ENCODE peak calls at places on chromosome 15, in four cellular contexts. O, K, F and P are unnamed samples.

GRCh38 chr15:48644498-48644826 is 1.0 kb downstream of the FBN1 start:
- DNase-seq in O (no peak), K (no peak), F (no peak), P (no peak)

GRCh38 chr15:68650901-68651709 is 72.3 kb downstream of the CORO2B start:
- DNase-seq in O (peak), K (no peak), F (peak), P (peak)

GRCh38 chr15:66098019-66098363 is 155.6 kb downstream of the MEGF11 start:
- DNase-seq in O (no peak), K (no peak), F (no peak), P (no peak)

GRCh38 chr15:62063851-62064635 is 2.7 kb upstream of the C2CD4A start:
- DNase-seq in O (no peak), K (no peak), F (no peak), P (no peak)

GRCh38 chr15:52567886-52568568 is 803 bp downstream of the ARPP19 start:
- DNase-seq in O (peak), K (no peak), F (peak), P (peak)

GRCh38 chr15:64842099-64842940 is 605 bp downstream of the PLEKHO2 start:
- DNase-seq in O (peak), K (no peak), F (no peak), P (no peak)

GRCh38 chr15:80494311-80494710 is 90.1 kb downstream of the ARNT2 start:
- DNase-seq in O (peak), K (no peak), F (peak), P (no peak)

GRCh38 chr15:100786139-100786531 is 93.5 kb upstream of the ALDH1A3 start:
- DNase-seq in O (no peak), K (no peak), F (no peak), P (no peak)

GRCh38 chr15:51649659-51650521 is 27.3 kb upstream of the DMXL2 start:
- DNase-seq in O (peak), K (peak), F (peak), P (peak)

GRCh38 chr15:87129916-87130315 is 1050.2 kb downstream of the AGBL1 start:
- DNase-seq in O (no peak), K (no peak), F (no peak), P (no peak)

GRCh38 chr15:89198934-89199333 is 22.4 kb downstream of the RLBP1 start:
- DNase-seq in O (no peak), K (no peak), F (no peak), P (no peak)

GRCh38 chr15:26572606-26573350 is 200.1 kb downstream of the GABRB3 start:
- DNase-seq in O (no peak), K (no peak), F (no peak), P (no peak)

GRCh38 chr15:87981969-87982368 is 274.6 kb downstream of the NTRK3 start:
- DNase-seq in O (no peak), K (no peak), F (no peak), P (no peak)

GRCh38 chr15:40251455-40252140 is 12.7 kb downstream of the PAK6 start:
- DNase-seq in O (no peak), K (no peak), F (no peak), P (no peak)

GRCh38 chr15:71390101-71390500 is 274.8 kb downstream of the THSD4 start:
- DNase-seq in O (no peak), K (no peak), F (no peak), P (no peak)

GRCh38 chr15:100836501-100836900 is 43.1 kb upstream of the ALDH1A3 start:
- DNase-seq in O (no peak), K (no peak), F (no peak), P (no peak)

GRCh38 chr15:100725121-100726069 is 123.0 kb downstream of the ASB7 start:
- DNase-seq in O (no peak), K (no peak), F (no peak), P (peak)

GRCh38 chr15:62979252-62979651 is 63.3 kb upstream of the TPM1 start:
- DNase-seq in O (no peak), K (no peak), F (no peak), P (no peak)

GRCh38 chr15:41462396-41462795 is 31.3 kb upstream of the ITPKA start:
- DNase-seq in O (no peak), K (no peak), F (no peak), P (no peak)

GRCh38 chr15:42156266-42156922 is at the start of gene PLA2G4F:
- DNase-seq in O (no peak), K (no peak), F (no peak), P (no peak)

GRCh38 chr15:31513178-31513577 is 186.5 kb downstream of the KLF13 start:
- DNase-seq in O (no peak), K (no peak), F (no peak), P (no peak)

GRCh38 chr15:70127288-70127746 is 29.6 kb upstream of the TLE3 start:
- DNase-seq in O (no peak), K (no peak), F (peak), P (no peak)

GRCh38 chr15:62503451-62503850 is 338.4 kb upstream of the C2CD4B start:
- DNase-seq in O (no peak), K (no peak), F (no peak), P (no peak)

GRCh38 chr15:80228959-80229610 is 22.9 kb downstream of the CTXND1 start:
- DNase-seq in O (no peak), K (no peak), F (no peak), P (no peak)

GRCh38 chr15:91385301-91385700 is 285.2 kb downstream of the SV2B start:
- DNase-seq in O (no peak), K (no peak), F (no peak), P (no peak)

GRCh38 chr15:22253676-22254408 is 173.5 kb downstream of the OR4M2 start:
- DNase-seq in O (no peak), K (peak), F (no peak), P (no peak)

GRCh38 chr15:78049691-78050440 is 27.6 kb downstream of the TBC1D2B start:
- DNase-seq in O (no peak), K (peak), F (no peak), P (no peak)

GRCh38 chr15:40454904-40455391 is 14.2 kb downstream of the BAHD1 start:
- DNase-seq in O (no peak), K (no peak), F (no peak), P (no peak)

GRCh38 chr15:94287794-94288246 is 56.5 kb downstream of the MCTP2 start:
- DNase-seq in O (no peak), K (peak), F (no peak), P (peak)

GRCh38 chr15:87354661-87355410 is 901.7 kb downstream of the NTRK3 start:
- DNase-seq in O (no peak), K (no peak), F (no peak), P (no peak)

GRCh38 chr15:47786371-47786770 is 69.1 kb downstream of the SEMA6D start:
- DNase-seq in O (no peak), K (no peak), F (no peak), P (no peak)

GRCh38 chr15:43821505-43821904 is 3.0 kb downstream of the MFAP1 start:
- DNase-seq in O (no peak), K (no peak), F (no peak), P (no peak)

GRCh38 chr15:73021139-73021621 is 31.1 kb upstream of the NEO1 start:
- DNase-seq in O (no peak), K (no peak), F (no peak), P (no peak)
- TF ChIP-seq CHD2 in O (no peak), K (no peak), F (no peak), P (no peak)

GRCh38 chr15:35260961-35261360 is 175.9 kb upstream of the NANOGP8 start:
- DNase-seq in O (no peak), K (no peak), F (no peak), P (no peak)

GRCh38 chr15:35254052-35254451 is 169.0 kb upstream of the NANOGP8 start:
- DNase-seq in O (no peak), K (no peak), F (no peak), P (no peak)

GRCh38 chr15:35252351-35252865 is 167.3 kb upstream of the NANOGP8 start:
- DNase-seq in O (no peak), K (no peak), F (no peak), P (peak)

GRCh38 chr15:35256141-35256540 is 171.0 kb upstream of the NANOGP8 start:
- DNase-seq in O (no peak), K (no peak), F (no peak), P (no peak)

DNA sequence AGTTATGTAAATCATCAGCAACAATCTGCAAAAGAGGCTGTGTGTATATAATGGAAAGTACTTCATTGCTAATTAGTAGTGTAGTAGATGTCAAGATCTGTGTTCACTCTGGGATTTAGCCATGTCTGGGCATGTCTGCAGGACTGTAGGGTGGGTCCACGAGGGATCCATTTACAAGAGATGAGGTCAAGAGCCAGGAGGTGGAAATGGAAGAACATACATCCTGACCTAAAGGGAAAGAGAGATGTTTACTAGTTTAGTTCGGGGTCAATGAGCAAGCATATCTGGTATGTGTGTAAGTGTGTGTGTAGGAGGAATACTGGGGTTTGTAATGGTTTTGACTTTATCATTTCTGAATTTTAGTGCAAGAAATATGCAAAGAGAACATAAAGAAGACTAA is 171.5 kb upstream of the NANOGP8 start:
- DNase-seq in O (no peak), K (no peak), F (no peak), P (no peak)
- TF ChIP-seq PBX3 in O (no peak), K (no peak), F (no peak), P (no peak)

GRCh38 chr15:73052679-73053397 is 575 bp downstream of the NEO1 start:
- DNase-seq in O (peak), K (no peak), F (peak), P (peak)
- TF ChIP-seq CHD2 in O (peak), K (no peak), F (peak), P (peak)

GRCh38 chr15:56918046-56918906 is at the start of gene TCF12:
- DNase-seq in O (peak), K (peak), F (peak), P (peak)

GRCh38 chr15:56919708-56920637 is 1.5 kb downstream of the TCF12 start:
- DNase-seq in O (peak), K (no peak), F (peak), P (no peak)

GRCh38 chr15:56917652-56918045 is 795 bp upstream of the TCF12 start:
- DNase-seq in O (peak), K (no peak), F (no peak), P (no peak)

GRCh38 chr15:56916825-56917477 is 1.5 kb upstream of the TCF12 start:
- DNase-seq in O (no peak), K (no peak), F (no peak), P (no peak)

DNA sequence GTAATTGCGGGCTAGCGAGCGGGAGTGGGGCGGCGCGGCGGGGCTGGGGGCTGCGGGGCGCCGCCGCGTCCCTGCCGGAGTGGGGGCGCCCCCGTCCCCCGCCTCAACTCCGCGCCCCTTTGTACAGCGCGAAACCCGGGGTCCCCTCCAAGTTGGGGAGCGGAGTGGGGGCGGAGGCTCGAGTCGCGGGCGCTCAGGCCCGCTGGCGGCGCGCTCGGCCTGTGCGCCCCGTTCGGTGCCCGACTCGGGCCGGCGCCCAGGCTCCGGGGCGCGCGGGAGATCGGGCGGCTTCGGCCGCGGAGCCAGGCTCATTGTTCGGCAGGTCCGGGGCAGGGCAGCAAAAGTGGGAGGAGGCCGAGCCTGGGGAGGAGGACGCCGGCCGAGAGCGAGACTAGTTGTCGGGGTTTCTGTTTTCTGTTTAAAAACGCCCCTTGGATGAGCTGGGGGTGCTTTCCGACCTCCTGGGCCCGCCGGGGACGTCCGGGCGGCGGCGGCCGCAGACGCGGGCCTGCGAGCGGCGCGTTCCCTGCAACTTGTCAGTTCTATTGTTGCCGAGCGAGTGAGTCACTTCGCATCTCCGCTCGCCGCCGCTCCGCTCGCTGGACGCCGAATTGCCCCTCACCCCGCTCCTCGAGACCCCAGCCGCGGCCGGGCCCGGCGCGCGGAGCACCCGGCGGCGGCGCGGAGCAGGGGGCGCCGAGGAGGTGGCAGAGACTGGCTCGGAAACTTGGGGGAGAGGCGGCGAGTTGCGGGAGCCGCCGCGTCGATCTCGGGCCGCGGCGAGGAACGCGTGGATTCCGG is 663 bp downstream of the TCF12 start:
- DNase-seq in O (peak), K (no peak), F (peak), P (peak)
- TF ChIP-seq PBX3 in O (no peak), K (no peak), F (no peak), P (no peak)

GRCh38 chr15:75508741-75509532 is 57.4 kb upstream of the SIN3A start:
- DNase-seq in O (peak), K (no peak), F (peak), P (peak)
- TF ChIP-seq CHD2 in O (no peak), K (no peak), F (no peak), P (no peak)

GRCh38 chr15:39188930-39189329 is 391.9 kb upstream of the THBS1 start:
- DNase-seq in O (peak), K (no peak), F (peak), P (no peak)
- TF ChIP-seq PBX3 in O (no peak), K (no peak), F (no peak), P (no peak)

GRCh38 chr15:45123397-45123796 is 6.3 kb downstream of the DUOXA1 start:
- DNase-seq in O (no peak), K (no peak), F (no peak), P (no peak)
- TF ChIP-seq CHD2 in O (no peak), K (no peak), F (no peak), P (no peak)

GRCh38 chr15:33104276-33104675 is 90.2 kb downstream of the FMN1 start:
- DNase-seq in O (no peak), K (no peak), F (no peak), P (no peak)
- TF ChIP-seq PBX3 in O (no peak), K (no peak), F (no peak), P (peak)